ENCODE peak calls at places on chromosome 7, in nine cellular contexts. One of them, this sample, is unnamed.

GRCh38 chr7:101516849-101517248 is 112.2 kb downstream of the MYL10 start:
- DNase-seq in psoas muscle: no peak
- DNase-seq in CD4-positive, CD25-positive, alpha-beta regulatory T cell: no peak
- DNase-seq in fibroblast of pulmonary artery: no peak
- DNase-seq in fibroblast of villous mesenchyme: no peak
- DNase-seq in GM23248: no peak
- DNase-seq in thoracic aorta: no peak
- DNase-seq in spleen: no peak
- DNase-seq in astrocyte of the spinal cord: no peak
- DNase-seq in this sample: no peak

GRCh38 chr7:31957090-31957720 is 113.0 kb downstream of the PDE1C start:
- DNase-seq in spleen: no peak
- DNase-seq in GM23248: peak; percentile 69
- DNase-seq in astrocyte of the spinal cord: peak; percentile 36
- DNase-seq in psoas muscle: no peak
- DNase-seq in fibroblast of villous mesenchyme: no peak
- DNase-seq in fibroblast of pulmonary artery: peak; percentile 8
- DNase-seq in thoracic aorta: no peak
- DNase-seq in CD4-positive, CD25-positive, alpha-beta regulatory T cell: no peak
- DNase-seq in this sample: no peak

GRCh38 chr7:127809285-127809702 is 157.3 kb downstream of the SND1 start:
- DNase-seq in thoracic aorta: no peak
- DNase-seq in CD4-positive, CD25-positive, alpha-beta regulatory T cell: no peak
- DNase-seq in psoas muscle: peak; percentile 59
- DNase-seq in spleen: no peak
- DNase-seq in GM23248: peak; percentile 91
- DNase-seq in fibroblast of pulmonary artery: peak; percentile 35
- DNase-seq in astrocyte of the spinal cord: peak; percentile 41
- DNase-seq in fibroblast of villous mesenchyme: peak; percentile 40
- DNase-seq in this sample: no peak

GRCh38 chr7:149832332-149833041 is 5.7 kb upstream of the ZNF862 start:
- DNase-seq in fibroblast of pulmonary artery: no peak
- DNase-seq in thoracic aorta: no peak
- DNase-seq in GM23248: no peak
- DNase-seq in CD4-positive, CD25-positive, alpha-beta regulatory T cell: no peak
- DNase-seq in spleen: peak; percentile 69
- DNase-seq in astrocyte of the spinal cord: no peak
- DNase-seq in fibroblast of villous mesenchyme: no peak
- DNase-seq in psoas muscle: peak; percentile 35
- DNase-seq in this sample: no peak

GRCh38 chr7:157796846-157797245 is 460.0 kb downstream of the DNAJB6 start:
- DNase-seq in GM23248: no peak
- DNase-seq in CD4-positive, CD25-positive, alpha-beta regulatory T cell: no peak
- DNase-seq in thoracic aorta: no peak
- DNase-seq in fibroblast of pulmonary artery: no peak
- DNase-seq in spleen: no peak
- DNase-seq in psoas muscle: peak; percentile 9
- DNase-seq in astrocyte of the spinal cord: no peak
- DNase-seq in fibroblast of villous mesenchyme: no peak
- DNase-seq in this sample: no peak

GRCh38 chr7:11923376-11923922 is 91.5 kb upstream of the THSD7A start:
- DNase-seq in astrocyte of the spinal cord: no peak
- DNase-seq in GM23248: no peak
- DNase-seq in spleen: no peak
- DNase-seq in fibroblast of villous mesenchyme: no peak
- DNase-seq in psoas muscle: no peak
- DNase-seq in fibroblast of pulmonary artery: no peak
- DNase-seq in thoracic aorta: no peak
- DNase-seq in CD4-positive, CD25-positive, alpha-beta regulatory T cell: no peak
- DNase-seq in this sample: no peak

GRCh38 chr7:98879198-98879988 is 1.1 kb downstream of the TRRAP start:
- DNase-seq in GM23248: peak; percentile 65
- DNase-seq in psoas muscle: no peak
- DNase-seq in CD4-positive, CD25-positive, alpha-beta regulatory T cell: peak; percentile 76
- DNase-seq in fibroblast of pulmonary artery: no peak
- DNase-seq in thoracic aorta: no peak
- DNase-seq in fibroblast of villous mesenchyme: peak; percentile 24
- DNase-seq in spleen: peak; percentile 85
- DNase-seq in astrocyte of the spinal cord: no peak
- DNase-seq in this sample: peak; percentile 92

GRCh38 chr7:10759120-10759519 is 214.6 kb upstream of the PHF14 start:
- DNase-seq in spleen: no peak
- DNase-seq in psoas muscle: no peak
- DNase-seq in CD4-positive, CD25-positive, alpha-beta regulatory T cell: no peak
- DNase-seq in GM23248: no peak
- DNase-seq in thoracic aorta: no peak
- DNase-seq in fibroblast of pulmonary artery: no peak
- DNase-seq in astrocyte of the spinal cord: no peak
- DNase-seq in fibroblast of villous mesenchyme: no peak
- DNase-seq in this sample: no peak

GRCh38 chr7:91055219-91055618 is 209.0 kb upstream of the FZD1 start:
- DNase-seq in fibroblast of pulmonary artery: no peak
- DNase-seq in CD4-positive, CD25-positive, alpha-beta regulatory T cell: no peak
- DNase-seq in spleen: no peak
- DNase-seq in fibroblast of villous mesenchyme: no peak
- DNase-seq in thoracic aorta: no peak
- DNase-seq in astrocyte of the spinal cord: no peak
- DNase-seq in psoas muscle: no peak
- DNase-seq in GM23248: no peak
- DNase-seq in this sample: no peak

GRCh38 chr7:151189038-151189437 is 2.0 kb upstream of the ASB10 start:
- DNase-seq in astrocyte of the spinal cord: no peak
- DNase-seq in CD4-positive, CD25-positive, alpha-beta regulatory T cell: no peak
- DNase-seq in GM23248: no peak
- DNase-seq in thoracic aorta: no peak
- DNase-seq in fibroblast of villous mesenchyme: no peak
- DNase-seq in fibroblast of pulmonary artery: no peak
- DNase-seq in spleen: no peak
- DNase-seq in psoas muscle: no peak
- DNase-seq in this sample: no peak
- H3K4me3 ChIP-seq in astrocyte of the spinal cord: no peak overlapping the region
- H3K4me3 ChIP-seq in CD4-positive, CD25-positive, alpha-beta regulatory T cell: no peak overlapping the region
- H3K4me3 ChIP-seq in GM23248: no peak overlapping the region
- H3K4me3 ChIP-seq in thoracic aorta: no peak overlapping the region
- H3K4me3 ChIP-seq in fibroblast of villous mesenchyme: no peak overlapping the region
- H3K4me3 ChIP-seq in fibroblast of pulmonary artery: no peak overlapping the region
- H3K4me3 ChIP-seq in spleen: no peak overlapping the region
- H3K4me3 ChIP-seq in psoas muscle: no peak overlapping the region
- H3K4me3 ChIP-seq in this sample: no peak overlapping the region

GRCh38 chr7:27343804-27344203 is 101.2 kb downstream of the EVX1 start:
- DNase-seq in fibroblast of villous mesenchyme: no peak
- DNase-seq in CD4-positive, CD25-positive, alpha-beta regulatory T cell: no peak
- DNase-seq in thoracic aorta: no peak
- DNase-seq in GM23248: no peak
- DNase-seq in psoas muscle: no peak
- DNase-seq in fibroblast of pulmonary artery: no peak
- DNase-seq in spleen: no peak
- DNase-seq in astrocyte of the spinal cord: no peak
- DNase-seq in this sample: no peak

GRCh38 chr7:27345164-27345887 is 102.7 kb downstream of the EVX1 start:
- DNase-seq in fibroblast of pulmonary artery: no peak
- DNase-seq in fibroblast of villous mesenchyme: no peak
- DNase-seq in GM23248: no peak
- DNase-seq in thoracic aorta: no peak
- DNase-seq in spleen: no peak
- DNase-seq in astrocyte of the spinal cord: no peak
- DNase-seq in psoas muscle: no peak
- DNase-seq in CD4-positive, CD25-positive, alpha-beta regulatory T cell: no peak
- DNase-seq in this sample: no peak

GRCh38 chr7:27339478-27339877 is 96.9 kb downstream of the EVX1 start:
- DNase-seq in thoracic aorta: no peak
- DNase-seq in fibroblast of pulmonary artery: no peak
- DNase-seq in fibroblast of villous mesenchyme: no peak
- DNase-seq in CD4-positive, CD25-positive, alpha-beta regulatory T cell: no peak
- DNase-seq in GM23248: no peak
- DNase-seq in spleen: no peak
- DNase-seq in astrocyte of the spinal cord: no peak
- DNase-seq in psoas muscle: no peak
- DNase-seq in this sample: no peak
- H3K4me3 ChIP-seq in thoracic aorta: no peak overlapping the region
- H3K4me3 ChIP-seq in fibroblast of pulmonary artery: no peak overlapping the region
- H3K4me3 ChIP-seq in fibroblast of villous mesenchyme: no peak overlapping the region
- H3K4me3 ChIP-seq in CD4-positive, CD25-positive, alpha-beta regulatory T cell: no peak overlapping the region
- H3K4me3 ChIP-seq in GM23248: no peak overlapping the region
- H3K4me3 ChIP-seq in spleen: no peak overlapping the region
- H3K4me3 ChIP-seq in astrocyte of the spinal cord: no peak overlapping the region
- H3K4me3 ChIP-seq in psoas muscle: no peak overlapping the region
- H3K4me3 ChIP-seq in this sample: no peak overlapping the region

GRCh38 chr7:17134786-17135185 is 163.7 kb upstream of the AHR start:
- DNase-seq in astrocyte of the spinal cord: no peak
- DNase-seq in psoas muscle: no peak
- DNase-seq in GM23248: no peak
- DNase-seq in fibroblast of pulmonary artery: no peak
- DNase-seq in spleen: no peak
- DNase-seq in thoracic aorta: no peak
- DNase-seq in CD4-positive, CD25-positive, alpha-beta regulatory T cell: no peak
- DNase-seq in fibroblast of villous mesenchyme: no peak
- DNase-seq in this sample: no peak

GRCh38 chr7:17142831-17143541 is 155.5 kb upstream of the AHR start:
- DNase-seq in fibroblast of villous mesenchyme: peak; percentile 29
- DNase-seq in psoas muscle: no peak
- DNase-seq in thoracic aorta: no peak
- DNase-seq in GM23248: peak; percentile 68
- DNase-seq in fibroblast of pulmonary artery: peak; percentile 29
- DNase-seq in CD4-positive, CD25-positive, alpha-beta regulatory T cell: no peak
- DNase-seq in spleen: no peak
- DNase-seq in astrocyte of the spinal cord: peak; percentile 8
- DNase-seq in this sample: no peak

GRCh38 chr7:17140421-17140820 is 158.0 kb upstream of the AHR start:
- DNase-seq in spleen: no peak
- DNase-seq in CD4-positive, CD25-positive, alpha-beta regulatory T cell: no peak
- DNase-seq in fibroblast of pulmonary artery: no peak
- DNase-seq in GM23248: peak; percentile 35
- DNase-seq in thoracic aorta: no peak
- DNase-seq in astrocyte of the spinal cord: no peak
- DNase-seq in fibroblast of villous mesenchyme: no peak
- DNase-seq in psoas muscle: no peak
- DNase-seq in this sample: no peak

GRCh38 chr7:17136156-17136555 is 162.3 kb upstream of the AHR start:
- DNase-seq in thoracic aorta: no peak
- DNase-seq in fibroblast of villous mesenchyme: no peak
- DNase-seq in fibroblast of pulmonary artery: no peak
- DNase-seq in GM23248: no peak
- DNase-seq in CD4-positive, CD25-positive, alpha-beta regulatory T cell: no peak
- DNase-seq in astrocyte of the spinal cord: no peak
- DNase-seq in spleen: no peak
- DNase-seq in psoas muscle: no peak
- DNase-seq in this sample: no peak

GRCh38 chr7:17139081-17139480 is 159.4 kb upstream of the AHR start:
- DNase-seq in fibroblast of villous mesenchyme: no peak
- DNase-seq in psoas muscle: no peak
- DNase-seq in spleen: no peak
- DNase-seq in astrocyte of the spinal cord: no peak
- DNase-seq in fibroblast of pulmonary artery: no peak
- DNase-seq in thoracic aorta: no peak
- DNase-seq in GM23248: no peak
- DNase-seq in CD4-positive, CD25-positive, alpha-beta regulatory T cell: no peak
- DNase-seq in this sample: no peak
- H3K4me3 ChIP-seq in fibroblast of villous mesenchyme: no peak overlapping the region
- H3K4me3 ChIP-seq in psoas muscle: no peak overlapping the region
- H3K4me3 ChIP-seq in spleen: no peak overlapping the region
- H3K4me3 ChIP-seq in astrocyte of the spinal cord: no peak overlapping the region
- H3K4me3 ChIP-seq in fibroblast of pulmonary artery: no peak overlapping the region
- H3K4me3 ChIP-seq in thoracic aorta: no peak overlapping the region
- H3K4me3 ChIP-seq in GM23248: no peak overlapping the region
- H3K4me3 ChIP-seq in CD4-positive, CD25-positive, alpha-beta regulatory T cell: peak overlapping the region; percentile 59
- H3K4me3 ChIP-seq in this sample: no peak overlapping the region

GRCh38 chr7:132367795-132368194 is 208.5 kb downstream of the PLXNA4 start:
- DNase-seq in CD4-positive, CD25-positive, alpha-beta regulatory T cell: no peak
- DNase-seq in GM23248: no peak
- DNase-seq in fibroblast of pulmonary artery: no peak
- DNase-seq in psoas muscle: no peak
- DNase-seq in spleen: no peak
- DNase-seq in thoracic aorta: no peak
- DNase-seq in fibroblast of villous mesenchyme: no peak
- DNase-seq in astrocyte of the spinal cord: no peak
- DNase-seq in this sample: no peak
- H3K4me3 ChIP-seq in CD4-positive, CD25-positive, alpha-beta regulatory T cell: no peak overlapping the region
- H3K4me3 ChIP-seq in GM23248: no peak overlapping the region
- H3K4me3 ChIP-seq in fibroblast of pulmonary artery: no peak overlapping the region
- H3K4me3 ChIP-seq in psoas muscle: no peak overlapping the region
- H3K4me3 ChIP-seq in spleen: no peak overlapping the region
- H3K4me3 ChIP-seq in thoracic aorta: no peak overlapping the region
- H3K4me3 ChIP-seq in fibroblast of villous mesenchyme: no peak overlapping the region
- H3K4me3 ChIP-seq in astrocyte of the spinal cord: no peak overlapping the region
- H3K4me3 ChIP-seq in this sample: no peak overlapping the region

DNA sequence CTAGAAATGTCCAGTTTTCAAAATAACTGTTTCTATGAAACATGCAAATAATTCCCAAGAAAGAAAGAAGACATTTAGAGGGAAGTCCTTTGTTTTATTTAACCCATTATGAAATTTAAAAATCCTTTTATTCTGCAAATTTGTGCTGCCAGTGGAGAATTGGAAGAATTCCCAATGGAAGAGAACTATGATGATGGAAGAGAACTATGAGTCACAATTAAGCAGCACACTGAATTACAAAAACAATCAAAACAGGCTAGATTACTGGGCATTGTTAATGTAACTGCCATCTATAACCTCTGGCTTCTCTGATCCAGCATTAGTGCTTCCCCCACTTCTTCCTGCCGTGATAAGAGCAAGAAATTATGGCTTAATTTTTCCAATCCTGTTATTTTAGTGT is 126.2 kb upstream of the FEZF1 start:
- DNase-seq in astrocyte of the spinal cord: peak; percentile 18
- DNase-seq in thoracic aorta: no peak
- DNase-seq in fibroblast of villous mesenchyme: no peak
- DNase-seq in psoas muscle: no peak
- DNase-seq in CD4-positive, CD25-positive, alpha-beta regulatory T cell: no peak
- DNase-seq in spleen: no peak
- DNase-seq in fibroblast of pulmonary artery: peak; percentile 62
- DNase-seq in GM23248: peak; percentile 5
- DNase-seq in this sample: no peak
- H3K4me3 ChIP-seq in astrocyte of the spinal cord: no peak overlapping the region
- H3K4me3 ChIP-seq in thoracic aorta: no peak overlapping the region
- H3K4me3 ChIP-seq in fibroblast of villous mesenchyme: no peak overlapping the region
- H3K4me3 ChIP-seq in psoas muscle: no peak overlapping the region
- H3K4me3 ChIP-seq in CD4-positive, CD25-positive, alpha-beta regulatory T cell: no peak overlapping the region
- H3K4me3 ChIP-seq in spleen: no peak overlapping the region
- H3K4me3 ChIP-seq in fibroblast of pulmonary artery: no peak overlapping the region
- H3K4me3 ChIP-seq in GM23248: no peak overlapping the region
- H3K4me3 ChIP-seq in this sample: no peak overlapping the region

GRCh38 chr7:39633563-39634550 is 10.5 kb downstream of the RALA start:
- DNase-seq in thoracic aorta: no peak
- DNase-seq in fibroblast of pulmonary artery: no peak
- DNase-seq in CD4-positive, CD25-positive, alpha-beta regulatory T cell: peak; percentile 57
- DNase-seq in astrocyte of the spinal cord: no peak
- DNase-seq in spleen: no peak
- DNase-seq in GM23248: no peak
- DNase-seq in fibroblast of villous mesenchyme: no peak
- DNase-seq in psoas muscle: no peak
- DNase-seq in this sample: peak; percentile 26
- H3K4me3 ChIP-seq in thoracic aorta: no peak overlapping the region
- H3K4me3 ChIP-seq in fibroblast of pulmonary artery: peak overlapping the region; percentile 1
- H3K4me3 ChIP-seq in CD4-positive, CD25-positive, alpha-beta regulatory T cell: peak overlapping the region; percentile 79
- H3K4me3 ChIP-seq in astrocyte of the spinal cord: no peak overlapping the region
- H3K4me3 ChIP-seq in spleen: no peak overlapping the region
- H3K4me3 ChIP-seq in GM23248: no peak overlapping the region
- H3K4me3 ChIP-seq in fibroblast of villous mesenchyme: no peak overlapping the region
- H3K4me3 ChIP-seq in psoas muscle: no peak overlapping the region
- H3K4me3 ChIP-seq in this sample: no peak overlapping the region

This sample was measured in Jurkat, Clone E6-1.